ENCODE peak calls at places on chromosomes 4 and X, in four cellular contexts. P is mammary epithelial cell, O is mesenchymal stem cell, I is GM23338. A is an unnamed sample.

GRCh38 chrX:111103246-111103645 is 7.3 kb downstream of the PAK3 start:
- DNase-seq in P (no peak), O (no peak), I (no peak), A (no peak)

GRCh38 chr4:681736-682451 is 7.1 kb downstream of the SLC49A3 start:
- DNase-seq in I (peak), O (no peak), P (no peak), A (peak)

GRCh38 chr4:158521490-158522111 is at the start of gene RXFP1:
- DNase-seq in I (no peak), O (no peak), P (no peak), A (no peak)

GRCh38 chr4:26459054-26459755 is 31.1 kb downstream of the CCKAR start:
- DNase-seq in O (peak), P (peak), I (peak), A (peak)

GRCh38 chr4:23135792-23136645 is 443.3 kb downstream of the GBA3 start:
- DNase-seq in O (peak), I (peak), P (peak), A (peak)

GRCh38 chr4:11624370-11624769 is 195.7 kb upstream of the HS3ST1 start:
- DNase-seq in P (peak), O (no peak), I (no peak), A (no peak)

GRCh38 chr4:8592366-8593267 is at the start of gene CPZ:
- DNase-seq in I (peak), P (no peak), O (peak), A (peak)

GRCh38 chrX:153507484-153508178 is 9.8 kb upstream of the ATP2B3 start:
- DNase-seq in O (peak), I (peak), P (peak), A (peak)

GRCh38 chr4:109215511-109215910 is 86.9 kb downstream of the COL25A1 start:
- DNase-seq in P (no peak), O (no peak), I (no peak), A (no peak)

GRCh38 chrX:54067741-54068140 is 23.5 kb upstream of the PHF8 start:
- DNase-seq in I (no peak), O (no peak), P (no peak), A (no peak)

GRCh38 chr4:55768291-55768690 is 51.3 kb upstream of the EXOC1L start:
- DNase-seq in O (peak), I (peak), P (peak), A (peak)

GRCh38 chrX:155148724-155149537 is 67.3 kb upstream of the VBP1 start:
- DNase-seq in O (peak), P (peak), I (peak), A (peak)

GRCh38 chrX:10158279-10158939 is 1.6 kb downstream of the CLCN4 start:
- DNase-seq in I (peak), P (no peak), O (peak), A (peak)

GRCh38 chr4:16250665-16251365 is 24.5 kb upstream of the TAPT1 start:
- DNase-seq in I (peak), P (no peak), O (no peak), A (peak)

GRCh38 chr4:184784628-184785257 is 41.0 kb downstream of the ACSL1 start:
- DNase-seq in O (no peak), I (no peak), P (no peak), A (no peak)

GRCh38 chr4:90727938-90728337 is 600.7 kb downstream of the CCSER1 start:
- DNase-seq in O (no peak), P (peak), I (peak), A (peak)

GRCh38 chr4:907103-907400 is 25.1 kb downstream of the GAK start:
- DNase-seq in O (no peak), P (no peak), I (no peak), A (no peak)

GRCh38 chr4:94412019-94413017 is 39.4 kb upstream of the PDLIM5 start:
- DNase-seq in I (no peak), O (peak), P (peak), A (no peak)

GRCh38 chr4:56874166-56874565 is 33.5 kb upstream of the REST start:
- DNase-seq in P (no peak), I (peak), O (no peak), A (peak)

GRCh38 chr4:10179957-10180602 is 63.5 kb upstream of the WDR1 start:
- DNase-seq in O (no peak), I (no peak), P (no peak), A (no peak)

DNA sequence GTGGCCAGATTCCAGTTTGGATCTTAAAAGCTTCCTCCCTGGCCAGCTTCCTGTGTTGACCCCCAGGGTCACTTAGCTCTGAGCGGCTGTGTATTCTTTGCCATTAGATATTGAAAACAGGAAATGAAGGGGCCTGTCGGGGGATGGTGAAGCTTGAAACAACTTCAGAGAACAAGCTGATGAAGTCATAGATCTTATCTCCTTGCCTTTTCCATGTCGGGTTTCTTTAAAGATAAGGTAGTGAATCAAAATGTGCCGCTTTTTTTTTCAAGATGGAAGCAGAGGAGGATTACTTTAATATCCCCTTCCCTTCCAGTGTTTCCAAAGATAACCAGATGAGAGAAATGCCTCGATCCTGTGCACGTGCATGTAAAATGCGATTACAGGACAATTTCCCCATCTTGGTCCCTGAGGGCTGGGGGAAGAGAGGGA is 508.5 kb downstream of the MID1IP1 start:
- DNase-seq in O (peak), P (peak), I (no peak), A (no peak)
- H2AFZ ChIP-seq in O (no peak), P (no peak), I (no peak), A (no peak)

GRCh38 chrX:2497961-2498780 is 2.6 kb downstream of the DHRSX start:
- DNase-seq in O (peak), I (no peak), P (no peak), A (no peak)
- H3K4me2 ChIP-seq in O (peak), I (peak), P (peak), A (peak)

GRCh38 chr4:68257719-68258118 is 12.2 kb upstream of the TMPRSS11B start:
- DNase-seq in I (no peak), O (no peak), P (no peak), A (no peak)
- H3K27ac ChIP-seq in I (no peak), O (no peak), P (no peak), A (no peak)

DNA sequence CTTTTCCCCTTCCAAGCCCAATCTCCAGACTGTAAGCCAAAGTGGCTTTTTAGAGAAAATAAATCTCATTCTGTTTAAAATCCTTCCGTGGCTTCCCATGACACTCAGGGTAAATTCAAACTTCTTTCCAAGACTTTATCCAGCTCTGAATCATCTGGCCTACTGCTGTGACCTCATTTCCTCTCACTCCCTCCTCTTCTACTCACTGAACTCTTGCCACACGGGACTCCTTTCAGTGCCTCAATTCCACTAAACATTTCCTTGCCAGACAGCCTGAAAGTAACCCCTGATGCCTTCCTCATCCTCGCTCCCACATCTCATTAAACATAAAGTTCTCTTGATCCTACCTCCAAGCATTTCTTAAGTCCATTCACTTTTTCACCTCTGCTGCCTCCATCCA is 27.8 kb upstream of the RNF128 start:
- DNase-seq in I (no peak), O (peak), P (peak), A (no peak)
- H2AFZ ChIP-seq in I (no peak), O (no peak), P (peak), A (no peak)

GRCh38 chr4:18976884-18977283 is 955.3 kb upstream of the LCORL start:
- DNase-seq in O (no peak), P (no peak), I (no peak), A (no peak)

GRCh38 chr4:18981234-18981615 is 959.7 kb upstream of the LCORL start:
- DNase-seq in I (no peak), P (peak), O (no peak), A (no peak)

GRCh38 chr4:18975916-18976610 is 954.5 kb upstream of the LCORL start:
- DNase-seq in P (no peak), I (no peak), O (no peak), A (no peak)

DNA sequence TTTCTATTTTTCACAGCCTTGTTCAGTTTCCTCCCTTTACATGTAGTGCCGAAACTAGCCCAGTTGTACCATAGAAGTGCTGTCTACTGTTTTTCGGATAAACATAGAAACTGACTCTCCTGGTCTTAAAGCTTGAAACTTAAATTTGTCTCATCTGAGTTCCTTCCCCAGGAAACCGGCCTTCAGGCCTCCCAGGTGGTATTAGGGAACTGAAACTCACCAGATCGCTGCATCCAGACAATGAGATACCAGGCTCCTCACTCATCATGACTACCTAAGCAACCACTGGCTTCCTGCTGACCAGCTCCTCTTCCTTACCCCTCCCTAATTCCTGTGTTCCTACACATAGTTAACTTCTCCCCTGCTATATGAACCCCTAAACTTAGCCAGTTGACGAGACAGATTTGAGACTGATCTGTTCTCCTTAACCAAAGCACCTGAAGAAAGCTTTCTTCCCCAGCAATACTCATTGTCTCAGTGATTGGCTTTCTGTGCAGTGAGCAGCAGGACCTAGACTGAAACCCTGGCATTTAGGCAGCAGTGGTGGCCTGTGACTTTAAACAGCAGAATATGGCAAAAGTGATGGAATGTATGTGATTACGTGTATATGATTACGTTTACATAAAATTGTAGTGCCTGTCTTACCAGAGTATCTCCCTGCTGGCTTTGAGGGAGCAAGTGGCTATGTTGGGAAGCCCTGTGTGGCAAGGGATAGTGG is 959.1 kb upstream of the LCORL start:
- DNase-seq in I (peak), O (no peak), P (peak), A (no peak)
- H3K4me2 ChIP-seq in I (no peak), O (no peak), P (peak), A (no peak)

DNA sequence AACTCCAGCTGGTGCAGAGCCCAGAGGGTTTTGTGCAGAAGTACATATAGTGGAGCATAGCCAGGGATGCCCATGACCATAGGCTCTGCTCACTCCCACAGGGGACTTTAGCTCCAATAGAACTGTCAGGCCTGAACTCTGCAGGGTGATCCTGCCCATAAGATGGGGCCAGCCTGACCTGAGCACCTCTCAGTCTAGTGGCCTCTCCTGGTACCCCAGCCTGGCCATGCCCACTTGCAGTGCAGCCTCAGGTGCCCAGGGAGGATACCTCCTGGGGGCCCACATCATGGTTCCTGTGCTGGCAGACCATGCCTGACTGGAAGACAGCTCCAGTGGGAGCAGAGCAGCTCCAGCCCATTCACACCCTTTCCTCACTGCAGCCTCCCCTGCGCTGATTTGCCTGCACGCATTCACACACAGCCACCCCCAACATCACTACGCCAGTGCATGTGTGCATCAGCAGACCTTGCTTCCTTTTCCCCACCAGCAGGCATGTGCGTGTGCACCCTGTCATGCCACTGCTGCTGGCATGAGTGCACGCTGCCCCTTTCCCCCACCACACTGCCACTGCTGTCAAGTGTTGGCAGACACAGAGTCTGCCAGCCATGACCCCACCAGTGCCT is 53.0 kb upstream of the MMAA start:
- DNase-seq in I (no peak), O (no peak), P (no peak), A (no peak)
- H3K27ac ChIP-seq in I (no peak), O (no peak), P (no peak), A (no peak)

DNA sequence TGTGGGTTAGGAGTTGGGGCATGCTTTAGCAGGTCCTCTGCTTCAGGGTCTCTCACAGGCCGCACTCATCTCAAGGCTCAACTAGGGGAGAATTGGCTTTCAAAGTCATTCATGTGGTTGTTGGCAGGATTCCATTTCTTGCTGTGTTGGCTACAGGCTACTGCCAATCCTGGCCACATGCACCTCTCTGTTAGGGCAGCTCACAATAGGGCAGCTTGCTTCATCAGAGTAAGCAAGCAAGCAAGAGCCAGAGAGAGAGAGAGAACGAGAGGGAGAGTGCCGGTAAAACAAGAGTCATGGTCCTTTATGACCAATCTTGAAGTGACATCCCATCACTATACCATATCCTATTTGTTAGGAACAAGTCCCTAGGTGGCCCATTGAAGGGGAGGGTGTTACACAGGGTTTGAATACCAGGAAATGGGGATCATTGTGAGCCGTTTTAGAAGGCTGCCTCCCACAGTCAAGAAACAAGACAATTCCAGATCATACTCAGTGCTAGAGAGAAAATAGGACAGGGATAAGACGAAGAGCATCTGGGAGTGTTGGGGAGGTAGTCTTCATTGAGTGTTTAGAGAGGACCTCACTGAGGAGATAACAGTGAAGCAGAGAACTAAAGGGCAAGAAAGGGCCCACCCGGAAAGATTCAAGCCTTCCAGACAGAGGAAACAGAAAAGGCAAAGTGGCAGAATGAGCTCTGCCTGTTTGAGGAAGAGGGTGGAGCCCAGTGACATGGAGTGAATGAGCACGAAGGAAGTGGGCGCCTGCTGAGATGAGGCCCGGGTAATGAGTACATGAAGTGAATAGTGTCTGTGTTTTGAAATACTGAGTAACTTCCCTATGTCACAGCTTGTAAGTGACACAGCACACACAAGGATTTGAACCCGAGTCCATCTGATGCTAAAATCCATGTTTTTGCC is 32.8 kb upstream of the TLR2 start:
- DNase-seq in I (no peak), O (no peak), P (peak), A (no peak)
- H2AFZ ChIP-seq in I (peak), O (no peak), P (peak), A (peak)

DNA sequence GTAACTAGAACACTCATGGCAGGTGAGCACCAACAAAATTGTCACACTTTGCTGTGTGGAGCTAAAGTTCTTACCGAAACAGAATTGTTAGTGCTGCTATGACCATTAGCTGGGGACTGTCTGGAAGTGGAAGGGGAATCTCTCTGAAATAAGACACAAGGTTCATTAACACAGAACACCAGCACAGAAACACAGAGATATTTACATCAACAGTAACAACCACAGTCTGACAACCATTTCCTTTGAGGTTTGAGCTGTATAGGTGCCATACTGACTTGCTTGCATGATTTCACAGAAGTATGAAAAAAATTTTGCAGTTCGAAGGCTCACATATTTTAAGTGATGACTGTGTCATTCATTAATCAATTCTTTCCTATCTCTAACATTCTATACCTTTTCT is 109.8 kb downstream of the NYX start:
- DNase-seq in P (no peak), I (no peak), O (no peak), A (no peak)
- H3K4me2 ChIP-seq in P (no peak), I (no peak), O (no peak), A (no peak)

DNA sequence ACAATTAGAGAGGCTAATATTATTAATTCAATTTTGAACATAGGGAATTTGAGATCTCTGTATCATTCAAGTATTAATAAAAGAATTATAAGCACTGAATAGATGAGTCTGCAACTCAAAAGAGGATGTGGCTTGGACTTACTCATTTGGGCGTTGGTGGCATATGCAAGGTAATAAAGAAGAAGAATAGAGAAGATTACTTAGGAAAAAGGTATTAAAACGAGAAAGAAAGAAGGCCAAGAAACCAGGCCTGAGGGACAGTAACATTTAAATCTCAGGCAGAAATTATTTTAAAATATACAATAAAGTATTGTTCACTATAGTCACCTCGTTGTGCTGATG is 383.0 kb upstream of the INTU start:
- DNase-seq in I (no peak), O (no peak), P (peak), A (no peak)
- H3K27ac ChIP-seq in I (no peak), O (no peak), P (peak), A (no peak)

DNA sequence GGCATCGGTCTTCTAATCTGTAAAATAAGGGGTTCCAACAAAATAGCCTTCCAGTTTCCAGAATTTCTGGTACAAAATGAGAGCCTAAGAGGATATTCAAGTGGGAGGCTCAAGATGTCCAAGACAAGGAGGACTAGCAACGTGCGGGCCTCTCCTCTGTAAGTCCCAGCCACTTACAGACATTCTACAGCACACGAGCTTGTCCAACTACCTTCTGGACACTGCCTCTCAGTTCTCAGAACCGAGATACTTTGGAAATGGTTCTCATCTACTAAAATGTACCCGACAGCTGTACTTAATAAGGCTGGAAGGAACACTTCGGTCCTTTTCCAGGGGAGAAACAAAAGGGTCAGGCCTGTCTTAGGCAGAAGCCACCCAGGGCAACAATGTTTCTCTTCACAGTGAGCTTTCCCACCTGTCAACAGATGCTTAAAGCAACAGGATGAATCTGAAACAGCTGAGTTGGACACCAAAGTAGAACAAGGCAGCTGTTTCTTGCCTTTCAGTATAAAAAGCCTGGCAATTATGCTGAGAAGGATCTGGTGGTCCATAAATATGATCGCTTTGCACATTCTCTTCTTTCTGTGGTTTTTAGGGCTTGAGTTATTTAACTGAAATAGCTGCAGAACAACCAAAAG is 127.0 kb downstream of the HS6ST2 start:
- DNase-seq in O (no peak), P (no peak), I (no peak), A (peak)
- H2AFZ ChIP-seq in O (no peak), P (no peak), I (no peak), A (no peak)